ENCODE peak calls at places on chromosome 16, in four cellular contexts. O is brain microvascular endothelial cell, I is tibial nerve, U is cardiac muscle cell. M is an unnamed sample.

GRCh38 chr16:200388-200787 is 20.1 kb downstream of the HBQ1 start:
- DNase-seq in O (peak), I (no peak), U (peak), M (no peak)

GRCh38 chr16:54446639-54447038 is 160.1 kb upstream of the IRX3 start:
- DNase-seq in O (peak), I (peak), U (peak), M (peak)

GRCh38 chr16:47125757-47126156 is 18.0 kb downstream of the NETO2 start:
- DNase-seq in O (no peak), I (no peak), U (no peak), M (no peak)

GRCh38 chr16:58948244-58948643 is 214.1 kb upstream of the GOT2 start:
- DNase-seq in O (no peak), I (no peak), U (no peak), M (no peak)

GRCh38 chr16:17497648-17498047 is 26.9 kb upstream of the XYLT1 start:
- DNase-seq in O (no peak), I (no peak), U (no peak), M (no peak)

GRCh38 chr16:89055313-89055712 is 38.3 kb upstream of the ACSF3 start:
- DNase-seq in O (no peak), I (no peak), U (no peak), M (no peak)

GRCh38 chr16:28901862-28902261 is 23.2 kb downstream of the RABEP2 start:
- DNase-seq in O (no peak), I (no peak), U (no peak), M (no peak)

GRCh38 chr16:89981414-89981813 is 32.9 kb downstream of the DEF8 start:
- DNase-seq in O (no peak), I (no peak), U (no peak), M (no peak)

GRCh38 chr16:56632160-56632847 is at the start of gene MT1M:
- DNase-seq in O (no peak), I (no peak), U (peak), M (peak)

GRCh38 chr16:4680673-4681470 is 12.5 kb upstream of the NUDT16L1 start:
- DNase-seq in O (no peak), I (no peak), U (no peak), M (no peak)

GRCh38 chr16:49658491-49658890 is 197.4 kb downstream of the ZNF423 start:
- DNase-seq in O (no peak), I (no peak), U (no peak), M (no peak)

GRCh38 chr16:83813818-83814653 is 6.3 kb downstream of the HSBP1 start:
- DNase-seq in O (peak), I (peak), U (peak), M (no peak)

GRCh38 chr16:53415504-53415903 is 18.8 kb upstream of the RBL2 start:
- DNase-seq in O (no peak), I (no peak), U (no peak), M (no peak)

GRCh38 chr16:30041841-30042240 is 10.8 kb upstream of the TLCD3B start:
- DNase-seq in O (no peak), I (no peak), U (peak), M (no peak)

GRCh38 chr16:86038923-86039310 is 140.0 kb downstream of the IRF8 start:
- DNase-seq in O (no peak), I (no peak), U (no peak), M (no peak)

GRCh38 chr16:69709456-69710084 is 16.8 kb downstream of the NQO1 start:
- DNase-seq in O (peak), I (no peak), U (peak), M (no peak)

GRCh38 chr16:50462793-50463507 is 85.2 kb upstream of the NKD1 start:
- DNase-seq in O (no peak), I (no peak), U (no peak), M (peak)

GRCh38 chr16:4175849-4176248 is 59.6 kb upstream of the ADCY9 start:
- DNase-seq in O (no peak), I (no peak), U (no peak), M (no peak)

GRCh38 chr16:67101301-67101675 is 8.5 kb upstream of the PHAF1 start:
- DNase-seq in O (no peak), I (no peak), U (no peak), M (no peak)

GRCh38 chr16:8026450-8026849 is 563.9 kb downstream of the TMEM114 start:
- DNase-seq in O (no peak), I (no peak), U (no peak), M (no peak)

GRCh38 chr16:31351246-31351936 is 3.6 kb upstream of the ITGAX start:
- DNase-seq in O (no peak), I (no peak), U (no peak), M (no peak)

GRCh38 chr16:62615526-62615925 is 579.3 kb upstream of the CDH8 start:
- DNase-seq in O (no peak), I (no peak), U (no peak), M (no peak)

GRCh38 chr16:89505204-89506112 is 2.7 kb upstream of the SPG7 start:
- DNase-seq in O (peak), I (peak), U (peak), M (peak)

GRCh38 chr16:74944466-74944865 is 40.5 kb downstream of the WDR59 start:
- DNase-seq in O (no peak), I (no peak), U (no peak), M (no peak)
- H3K27ac ChIP-seq in O (no peak), I (no peak), U (no peak), M (no peak)

GRCh38 chr16:76157629-76158028 is 119.6 kb upstream of the CNTNAP4 start:
- DNase-seq in O (no peak), I (no peak), U (no peak), M (no peak)
- TF ChIP-seq CTCF in O (no peak), I (no peak), U (no peak), M (no peak)

DNA sequence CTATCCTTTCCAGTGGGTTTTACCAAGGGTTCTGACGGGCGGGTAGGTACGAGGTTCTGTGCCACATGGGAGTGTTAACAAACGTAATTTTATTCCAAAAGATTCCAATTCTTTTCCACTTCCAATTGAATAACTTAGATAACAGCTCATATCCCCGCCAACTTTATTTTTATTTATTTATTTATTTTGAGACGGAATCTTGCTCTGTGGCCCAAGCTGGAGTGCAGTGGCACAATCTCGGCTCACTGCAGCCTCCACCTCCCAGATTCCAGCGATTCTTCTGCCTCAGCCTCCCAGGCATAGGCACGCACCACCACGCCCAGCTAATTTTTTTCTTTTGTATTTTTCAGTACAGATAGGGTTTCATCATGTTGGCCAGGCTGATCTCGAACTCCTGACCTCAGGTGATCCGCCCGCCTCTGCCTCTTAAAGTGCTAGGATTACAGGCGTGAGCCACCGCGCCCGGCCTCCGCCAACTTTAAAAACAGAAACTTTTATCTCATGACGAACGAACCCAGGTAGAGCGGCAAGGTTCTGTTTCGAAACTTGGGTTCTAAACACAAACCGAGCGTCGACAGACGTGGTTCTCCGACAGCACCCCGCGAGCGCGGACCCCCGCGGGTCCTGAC is 621 bp downstream of the ECI1 start:
- DNase-seq in O (peak), I (no peak), U (peak), M (no peak)
- H3K27ac ChIP-seq in O (peak), I (peak), U (peak), M (peak)

GRCh38 chr16:81035975-81036750 is 521 bp downstream of the ATMIN start:
- DNase-seq in O (peak), I (no peak), U (peak), M (no peak)
- TF ChIP-seq CTCF in O (peak), I (no peak), U (no peak), M (no peak)

DNA sequence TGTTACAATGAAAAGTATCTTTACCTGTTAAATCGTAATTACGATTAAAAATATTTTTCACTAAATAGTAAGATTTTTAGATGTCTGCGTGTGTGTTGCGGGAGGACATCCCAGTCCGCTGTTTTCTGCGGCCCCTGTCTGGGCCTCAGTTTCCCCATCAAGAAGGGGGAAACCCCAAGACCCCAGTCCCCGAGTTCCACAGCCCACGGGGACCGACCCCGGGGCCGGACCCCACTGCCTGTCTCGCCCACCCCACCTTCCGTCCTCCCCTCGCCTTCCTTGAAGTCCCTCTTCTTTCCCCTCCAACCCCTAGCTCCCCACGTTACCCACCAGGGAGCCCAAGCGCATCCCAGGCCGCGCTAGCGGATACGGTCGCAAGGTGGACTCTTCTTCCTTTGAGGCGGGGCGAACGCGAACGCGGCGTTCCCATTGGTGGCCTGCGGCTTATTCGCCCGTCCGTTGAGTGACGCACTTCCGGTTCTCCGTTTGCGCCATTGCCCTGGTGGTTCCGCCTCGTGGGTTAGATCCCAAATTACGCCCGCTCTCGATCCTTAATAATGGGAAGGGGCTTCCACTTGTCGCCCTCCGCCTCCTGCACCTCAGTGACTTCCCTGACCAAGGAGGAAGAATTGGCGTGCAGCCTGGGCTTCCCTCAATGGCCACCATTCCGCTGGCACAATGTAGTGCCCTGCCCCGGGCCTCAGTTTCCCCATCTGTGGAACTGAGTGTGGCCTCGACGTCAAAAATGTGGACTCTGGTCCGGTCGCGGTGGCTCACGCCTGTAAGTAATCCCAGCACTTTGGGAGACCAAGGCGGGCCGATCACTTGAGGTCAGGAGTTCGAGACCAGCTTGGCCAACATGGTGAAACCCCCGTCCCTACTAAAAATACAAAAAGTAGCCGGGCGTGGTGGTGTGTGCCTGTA is at the start of gene NSMCE1:
- DNase-seq in O (peak), I (peak), U (peak), M (peak)
- H3K27ac ChIP-seq in O (peak), I (peak), U (no peak), M (peak)

GRCh38 chr16:87203060-87203656 is 114.0 kb downstream of the C16orf95 start:
- DNase-seq in O (peak), I (peak), U (peak), M (no peak)
- TF ChIP-seq CTCF in O (peak), I (peak), U (peak), M (peak)

M was measured in coronary artery.